ENCODE peak calls at places on chromosomes 3 and 15, in five cellular contexts. One of them, this sample, is unnamed.

GRCh38 chr3:42707620-42708355 is 5.2 kb upstream of the HHATL start:
- DNase-seq in Panc1: no peak
- DNase-seq in pancreas: peak; percentile 10
- DNase-seq in CD8-positive, alpha-beta T cell: no peak
- DNase-seq in heart left ventricle: peak; percentile 2
- DNase-seq in this sample: no peak

GRCh38 chr3:55012091-55012490 is 84.2 kb upstream of the LRTM1 start:
- DNase-seq in Panc1: no peak
- DNase-seq in pancreas: no peak
- DNase-seq in CD8-positive, alpha-beta T cell: no peak
- DNase-seq in heart left ventricle: no peak
- DNase-seq in this sample: no peak

GRCh38 chr3:50078091-50078490 is 10.6 kb upstream of the RBM5 start:
- DNase-seq in Panc1: no peak
- DNase-seq in pancreas: no peak
- DNase-seq in CD8-positive, alpha-beta T cell: no peak
- DNase-seq in heart left ventricle: no peak
- DNase-seq in this sample: no peak

GRCh38 chr3:177982034-177982433 is 554.2 kb upstream of the KCNMB2 start:
- DNase-seq in Panc1: no peak
- DNase-seq in pancreas: no peak
- DNase-seq in CD8-positive, alpha-beta T cell: no peak
- DNase-seq in heart left ventricle: no peak
- DNase-seq in this sample: no peak

GRCh38 chr3:22450785-22451400 is 699.9 kb upstream of the ZNF385D start:
- DNase-seq in Panc1: no peak
- DNase-seq in pancreas: no peak
- DNase-seq in CD8-positive, alpha-beta T cell: no peak
- DNase-seq in heart left ventricle: no peak
- DNase-seq in this sample: no peak

GRCh38 chr3:27714101-27714526 is 8.0 kb downstream of the EOMES start:
- DNase-seq in Panc1: no peak
- DNase-seq in pancreas: no peak
- DNase-seq in CD8-positive, alpha-beta T cell: no peak
- DNase-seq in heart left ventricle: no peak
- DNase-seq in this sample: no peak

GRCh38 chr3:99638244-99638948 is at the start of gene COL8A1:
- DNase-seq in Panc1: no peak
- DNase-seq in pancreas: no peak
- DNase-seq in CD8-positive, alpha-beta T cell: no peak
- DNase-seq in heart left ventricle: peak; percentile 69
- DNase-seq in this sample: no peak

GRCh38 chr15:85316244-85316934 is 64.0 kb upstream of the AKAP13 start:
- DNase-seq in Panc1: no peak
- DNase-seq in pancreas: no peak
- DNase-seq in CD8-positive, alpha-beta T cell: peak; percentile 60
- DNase-seq in heart left ventricle: no peak
- DNase-seq in this sample: no peak

GRCh38 chr3:134231131-134231530 is 19.5 kb downstream of the RYK start:
- DNase-seq in Panc1: no peak
- DNase-seq in pancreas: no peak
- DNase-seq in CD8-positive, alpha-beta T cell: no peak
- DNase-seq in heart left ventricle: no peak
- DNase-seq in this sample: no peak

GRCh38 chr3:127784865-127785710 is 37.2 kb downstream of the MGLL start:
- DNase-seq in Panc1: no peak
- DNase-seq in pancreas: no peak
- DNase-seq in CD8-positive, alpha-beta T cell: no peak
- DNase-seq in heart left ventricle: peak; percentile 41
- DNase-seq in this sample: no peak

GRCh38 chr3:94336076-94336741 is 273.3 kb downstream of the NSUN3 start:
- DNase-seq in Panc1: peak; percentile 15
- DNase-seq in pancreas: no peak
- DNase-seq in CD8-positive, alpha-beta T cell: no peak
- DNase-seq in heart left ventricle: no peak
- DNase-seq in this sample: no peak

GRCh38 chr3:39977058-39977794 is 167.8 kb downstream of the MYRIP start:
- DNase-seq in Panc1: no peak
- DNase-seq in pancreas: no peak
- DNase-seq in CD8-positive, alpha-beta T cell: no peak
- DNase-seq in heart left ventricle: no peak
- DNase-seq in this sample: no peak

GRCh38 chr15:71515375-71516186 is 294.8 kb upstream of the NR2E3 start:
- DNase-seq in Panc1: no peak
- DNase-seq in pancreas: no peak
- DNase-seq in CD8-positive, alpha-beta T cell: no peak
- DNase-seq in heart left ventricle: no peak
- DNase-seq in this sample: no peak

GRCh38 chr3:66048051-66048395 is 9.3 kb upstream of the MAGI1 start:
- DNase-seq in Panc1: no peak
- DNase-seq in pancreas: no peak
- DNase-seq in CD8-positive, alpha-beta T cell: no peak
- DNase-seq in heart left ventricle: no peak
- DNase-seq in this sample: no peak

GRCh38 chr3:141015486-141015885 is 35.7 kb upstream of the SPSB4 start:
- DNase-seq in Panc1: no peak
- DNase-seq in pancreas: no peak
- DNase-seq in CD8-positive, alpha-beta T cell: no peak
- DNase-seq in heart left ventricle: no peak
- DNase-seq in this sample: no peak

GRCh38 chr15:89419370-89419984 is 76.9 kb downstream of the RHCG start:
- DNase-seq in Panc1: no peak
- DNase-seq in pancreas: peak; percentile 45
- DNase-seq in CD8-positive, alpha-beta T cell: no peak
- DNase-seq in heart left ventricle: peak; percentile 36
- DNase-seq in this sample: no peak

GRCh38 chr3:84304214-84304613 is 654.6 kb upstream of the CADM2 start:
- DNase-seq in Panc1: no peak
- DNase-seq in pancreas: no peak
- DNase-seq in CD8-positive, alpha-beta T cell: no peak
- DNase-seq in heart left ventricle: no peak
- DNase-seq in this sample: no peak

GRCh38 chr15:68717952-68718351 is 102.7 kb downstream of the ANP32A start:
- DNase-seq in Panc1: no peak
- DNase-seq in pancreas: no peak
- DNase-seq in CD8-positive, alpha-beta T cell: no peak
- DNase-seq in heart left ventricle: no peak
- DNase-seq in this sample: no peak

GRCh38 chr3:195868866-195869412 is 39.4 kb downstream of the TNK2 start:
- DNase-seq in Panc1: no peak
- DNase-seq in pancreas: no peak
- DNase-seq in CD8-positive, alpha-beta T cell: no peak
- DNase-seq in heart left ventricle: no peak
- DNase-seq in this sample: no peak

GRCh38 chr3:148727242-148727641 is 29.5 kb downstream of the AGTR1 start:
- DNase-seq in Panc1: no peak
- DNase-seq in pancreas: peak; percentile 60
- DNase-seq in CD8-positive, alpha-beta T cell: no peak
- DNase-seq in heart left ventricle: peak; percentile 9
- DNase-seq in this sample: no peak

GRCh38 chr15:43525131-43525530 is 7.7 kb downstream of the MAP1A start:
- DNase-seq in Panc1: no peak
- DNase-seq in pancreas: no peak
- DNase-seq in CD8-positive, alpha-beta T cell: peak; percentile 40
- DNase-seq in heart left ventricle: no peak
- DNase-seq in this sample: no peak

GRCh38 chr3:58613236-58614132 is 36.3 kb upstream of the FAM107A start:
- DNase-seq in Panc1: no peak
- DNase-seq in pancreas: no peak
- DNase-seq in CD8-positive, alpha-beta T cell: no peak
- DNase-seq in heart left ventricle: no peak
- DNase-seq in this sample: no peak

GRCh38 chr3:113038326-113038725 is 47.5 kb downstream of the GTPBP8 start:
- DNase-seq in Panc1: no peak
- DNase-seq in pancreas: no peak
- DNase-seq in CD8-positive, alpha-beta T cell: no peak
- DNase-seq in heart left ventricle: no peak
- DNase-seq in this sample: no peak

GRCh38 chr3:10185804-10186762 is 21.4 kb downstream of the IRAK2 start:
- DNase-seq in Panc1: no peak
- DNase-seq in pancreas: no peak
- DNase-seq in CD8-positive, alpha-beta T cell: no peak
- DNase-seq in heart left ventricle: no peak
- DNase-seq in this sample: no peak

GRCh38 chr3:147397155-147397888 is 9.0 kb downstream of the ZIC4 start:
- DNase-seq in Panc1: no peak
- DNase-seq in pancreas: no peak
- DNase-seq in CD8-positive, alpha-beta T cell: no peak
- DNase-seq in heart left ventricle: no peak
- DNase-seq in this sample: no peak

GRCh38 chr3:119620899-119621298 is 23.2 kb downstream of the PLA1A start:
- DNase-seq in Panc1: no peak
- DNase-seq in pancreas: no peak
- DNase-seq in CD8-positive, alpha-beta T cell: no peak
- DNase-seq in heart left ventricle: no peak
- DNase-seq in this sample: no peak

GRCh38 chr3:36484386-36484785 is 104.1 kb downstream of the STAC start:
- DNase-seq in Panc1: no peak
- DNase-seq in pancreas: no peak
- DNase-seq in CD8-positive, alpha-beta T cell: no peak
- DNase-seq in heart left ventricle: no peak
- DNase-seq in this sample: no peak

GRCh38 chr15:56815247-56815646 is 81.9 kb upstream of the ZNF280D start:
- DNase-seq in Panc1: no peak
- DNase-seq in pancreas: no peak
- DNase-seq in CD8-positive, alpha-beta T cell: no peak
- DNase-seq in heart left ventricle: peak; percentile 56
- DNase-seq in this sample: no peak

GRCh38 chr3:55091381-55092225 is 163.7 kb upstream of the LRTM1 start:
- DNase-seq in Panc1: no peak
- DNase-seq in pancreas: no peak
- DNase-seq in CD8-positive, alpha-beta T cell: no peak
- DNase-seq in heart left ventricle: no peak
- DNase-seq in this sample: no peak

GRCh38 chr3:30258426-30259392 is 347.7 kb upstream of the TGFBR2 start:
- DNase-seq in Panc1: peak; percentile 47
- DNase-seq in pancreas: no peak
- DNase-seq in CD8-positive, alpha-beta T cell: no peak
- DNase-seq in heart left ventricle: no peak
- DNase-seq in this sample: no peak

GRCh38 chr3:22161315-22161714 is 410.3 kb upstream of the ZNF385D start:
- DNase-seq in Panc1: no peak
- DNase-seq in pancreas: no peak
- DNase-seq in CD8-positive, alpha-beta T cell: no peak
- DNase-seq in heart left ventricle: no peak
- DNase-seq in this sample: no peak

GRCh38 chr15:60519218-60519617 is 40.3 kb upstream of the ICE2 start:
- DNase-seq in Panc1: no peak
- DNase-seq in pancreas: no peak
- DNase-seq in CD8-positive, alpha-beta T cell: no peak
- DNase-seq in heart left ventricle: no peak
- DNase-seq in this sample: no peak

GRCh38 chr3:143217283-143217682 is 97.7 kb downstream of the CHST2 start:
- DNase-seq in Panc1: no peak
- DNase-seq in pancreas: no peak
- DNase-seq in CD8-positive, alpha-beta T cell: no peak
- DNase-seq in heart left ventricle: no peak
- DNase-seq in this sample: no peak

GRCh38 chr3:143220745-143221144 is 101.2 kb downstream of the CHST2 start:
- DNase-seq in Panc1: no peak
- DNase-seq in pancreas: no peak
- DNase-seq in CD8-positive, alpha-beta T cell: no peak
- DNase-seq in heart left ventricle: no peak
- DNase-seq in this sample: no peak

GRCh38 chr3:143221446-143221845 is 101.9 kb downstream of the CHST2 start:
- DNase-seq in Panc1: no peak
- DNase-seq in pancreas: no peak
- DNase-seq in CD8-positive, alpha-beta T cell: no peak
- DNase-seq in heart left ventricle: no peak
- DNase-seq in this sample: no peak

GRCh38 chr3:143218176-143218575 is 98.6 kb downstream of the CHST2 start:
- DNase-seq in Panc1: no peak
- DNase-seq in pancreas: no peak
- DNase-seq in CD8-positive, alpha-beta T cell: no peak
- DNase-seq in heart left ventricle: no peak
- DNase-seq in this sample: no peak

DNA sequence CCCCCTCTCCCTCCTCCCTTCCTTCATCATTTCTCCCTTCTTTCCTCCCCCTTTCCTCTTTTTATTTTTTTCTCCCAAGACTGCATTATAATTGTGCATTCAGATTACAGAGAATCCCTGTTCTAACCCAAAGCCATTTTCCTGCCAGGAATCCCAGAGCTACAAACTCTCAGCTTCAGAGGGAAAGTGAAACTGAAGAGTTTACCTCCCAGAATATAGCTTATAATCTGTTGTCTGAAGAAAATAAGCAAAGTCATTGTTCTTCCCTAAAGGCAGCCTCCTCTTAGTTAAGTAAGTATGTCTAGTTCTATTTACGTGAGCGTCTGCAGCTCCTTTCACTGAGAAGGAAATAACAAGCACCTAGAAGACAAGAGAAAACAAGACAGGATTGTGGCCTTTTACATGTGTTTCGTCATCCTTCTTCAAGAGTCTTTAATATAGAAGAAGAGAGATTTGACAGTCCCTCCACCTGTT is 97.2 kb downstream of the CHST2 start:
- DNase-seq in Panc1: no peak
- DNase-seq in pancreas: no peak
- DNase-seq in CD8-positive, alpha-beta T cell: no peak
- DNase-seq in heart left ventricle: no peak
- DNase-seq in this sample: peak; percentile 2
- H3K4me1 ChIP-seq in Panc1: no peaks in the 10 kb centered on the region
- H3K4me1 ChIP-seq in pancreas: no peaks in the 10 kb centered on the region
- H3K4me1 ChIP-seq in CD8-positive, alpha-beta T cell: peaks cover 7% of the 10 kb centered on the region
- H3K4me1 ChIP-seq in heart left ventricle: no peaks in the 10 kb centered on the region
- H3K4me1 ChIP-seq in this sample: no peaks in the 10 kb centered on the region

DNA sequence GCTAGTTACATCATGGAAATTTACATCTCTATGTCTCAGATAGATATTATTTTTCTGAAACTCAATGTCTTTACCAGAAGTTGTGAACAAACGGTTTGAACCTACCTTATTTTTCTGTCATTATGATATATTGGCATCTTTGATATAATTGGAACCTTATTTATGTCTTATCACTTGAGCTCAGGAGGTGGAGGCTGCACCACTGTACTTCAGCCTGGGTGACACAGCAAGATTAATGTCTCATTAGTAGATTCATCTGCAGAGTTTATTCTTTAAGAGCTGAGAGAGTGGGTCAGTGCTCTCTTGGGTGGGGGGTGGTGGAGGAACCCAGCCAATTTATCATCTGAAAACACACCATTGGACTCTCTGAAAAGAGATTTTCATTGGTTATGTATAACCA is 21.4 kb downstream of the SCG3 start:
- DNase-seq in Panc1: no peak
- DNase-seq in pancreas: no peak
- DNase-seq in CD8-positive, alpha-beta T cell: no peak
- DNase-seq in heart left ventricle: no peak
- DNase-seq in this sample: no peak
- H3K27me3 ChIP-seq in Panc1: peaks cover 36% of the 10 kb centered on the region
- H3K27me3 ChIP-seq in pancreas: no peaks in the 10 kb centered on the region
- H3K27me3 ChIP-seq in CD8-positive, alpha-beta T cell: no peaks in the 10 kb centered on the region
- H3K27me3 ChIP-seq in heart left ventricle: no peaks in the 10 kb centered on the region
- H3K27me3 ChIP-seq in this sample: peaks cover 20% of the 10 kb centered on the region

GRCh38 chr3:14440168-14440518 is 37.7 kb downstream of the SLC6A6 start:
- DNase-seq in Panc1: no peak
- DNase-seq in pancreas: no peak
- DNase-seq in CD8-positive, alpha-beta T cell: no peak
- DNase-seq in heart left ventricle: no peak
- DNase-seq in this sample: no peak
- H3K4me1 ChIP-seq in Panc1: peaks cover 60% of the 10 kb centered on the region
- H3K4me1 ChIP-seq in pancreas: peaks cover 7% of the 10 kb centered on the region
- H3K4me1 ChIP-seq in CD8-positive, alpha-beta T cell: peaks cover 5% of the 10 kb centered on the region
- H3K4me1 ChIP-seq in heart left ventricle: peaks cover 30% of the 10 kb centered on the region
- H3K4me1 ChIP-seq in this sample: peaks cover 29% of the 10 kb centered on the region

GRCh38 chr3:142047021-142047369 is 102.3 kb downstream of the TFDP2 start:
- DNase-seq in Panc1: no peak
- DNase-seq in pancreas: no peak
- DNase-seq in CD8-positive, alpha-beta T cell: no peak
- DNase-seq in heart left ventricle: no peak
- DNase-seq in this sample: no peak
- H3K27me3 ChIP-seq in Panc1: no peaks in the 10 kb centered on the region
- H3K27me3 ChIP-seq in pancreas: no peaks in the 10 kb centered on the region
- H3K27me3 ChIP-seq in CD8-positive, alpha-beta T cell: no peaks in the 10 kb centered on the region
- H3K27me3 ChIP-seq in heart left ventricle: no peaks in the 10 kb centered on the region
- H3K27me3 ChIP-seq in this sample: no peaks in the 10 kb centered on the region